ENCODE peak calls at places on chromosomes 2 and 18, in four cellular contexts. L is choroid plexus epithelial cell, B is SK-N-SH, K is endodermal cell. J is an unnamed sample.
A peak's percentile ranks its signal among the peaks of the same experiment; 100 is the strongest.

GRCh38 chr2:190506666-190507065 is 27.9 kb downstream of the NEMP2 start:
- DNase-seq in B (no peak), L (no peak), K (no peak), J (no peak)

GRCh38 chr2:227655454-227655853 is 11.2 kb upstream of the SCYGR5 start:
- DNase-seq in L (peak; percentile 88), K (no peak), B (no peak), J (no peak)

GRCh38 chr2:112614201-112614840 is 29.9 kb downstream of the CHCHD5 start:
- DNase-seq in L (peak; percentile 46), K (peak; percentile 86), B (no peak), J (no peak)

GRCh38 chr2:237820421-237820820 is 21.8 kb downstream of the RBM44 start:
- DNase-seq in L (no peak), K (no peak), B (no peak), J (no peak)

GRCh38 chr2:176395273-176395854 is 126.1 kb downstream of the MTX2 start:
- DNase-seq in B (no peak), L (peak; percentile 5), K (no peak), J (no peak)

GRCh38 chr2:240423788-240424191 is 11.7 kb upstream of the GPC1 start:
- DNase-seq in L (no peak), B (no peak), K (peak; percentile 20), J (peak; percentile 78)

GRCh38 chr2:237025090-237025865 is 60.4 kb upstream of the COPS8 start:
- DNase-seq in L (peak; percentile 91), K (no peak), B (no peak), J (no peak)

GRCh38 chr2:21836261-21836660 is 712.5 kb downstream of the TDRD15 start:
- DNase-seq in B (no peak), K (no peak), L (peak; percentile 85), J (no peak)

GRCh38 chr2:152588911-152589310 is 128.3 kb downstream of the PRPF40A start:
- DNase-seq in K (no peak), L (no peak), B (no peak), J (no peak)

GRCh38 chr2:636649-637405 is 40.4 kb downstream of the TMEM18 start:
- DNase-seq in L (peak; percentile 72), B (peak; percentile 89), K (peak; percentile 90), J (no peak)

GRCh38 chr2:199468561-199469513 is 11.1 kb upstream of the SATB2 start:
- DNase-seq in L (no peak), B (peak; percentile 27), K (peak; percentile 85), J (no peak)

GRCh38 chr2:8565399-8566154 is 116.3 kb upstream of the ID2 start:
- DNase-seq in K (peak; percentile 23), L (no peak), B (no peak), J (no peak)

GRCh38 chr2:18522484-18523146 is 37.8 kb downstream of the RDH14 start:
- DNase-seq in K (no peak), B (no peak), L (no peak), J (no peak)

GRCh38 chr2:150485871-150486538 is 1.5 kb downstream of the RND3 start:
- DNase-seq in K (peak; percentile 88), L (peak; percentile 86), B (peak; percentile 71), J (peak; percentile 91)

GRCh38 chr2:140589696-140590095 is 1541.1 kb downstream of the LRP1B start:
- DNase-seq in B (no peak), L (peak; percentile 51), K (no peak), J (no peak)

GRCh38 chr18:10088734-10089133 is 174.9 kb downstream of the VAPA start:
- DNase-seq in L (no peak), B (no peak), K (no peak), J (no peak)

GRCh38 chr2:157858846-157859245 is 17.3 kb downstream of the ACVR1 start:
- DNase-seq in L (no peak), K (no peak), B (no peak), J (no peak)

GRCh38 chr18:21167641-21168372 is 56.2 kb upstream of the ROCK1 start:
- DNase-seq in B (no peak), K (peak; percentile 90), L (peak; percentile 8), J (no peak)

GRCh38 chr2:172445851-172446250 is 18.5 kb downstream of the ITGA6 start:
- DNase-seq in K (no peak), L (no peak), B (no peak), J (no peak)

GRCh38 chr2:171309727-171310265 is 124.0 kb downstream of the METTL8 start:
- DNase-seq in L (no peak), B (no peak), K (no peak), J (no peak)

GRCh38 chr2:10223932-10224720 is 78.6 kb upstream of the HPCAL1 start:
- DNase-seq in L (no peak), B (no peak), K (peak; percentile 29), J (no peak)

GRCh38 chr2:67574230-67574629 is 177.1 kb downstream of the ETAA1 start:
- DNase-seq in B (no peak), K (no peak), L (peak; percentile 45), J (no peak)

GRCh38 chr2:28665041-28665704 is 86.5 kb upstream of the PPP1CB start:
- DNase-seq in K (no peak), B (peak; percentile 80), L (peak; percentile 84), J (peak; percentile 87)

GRCh38 chr18:2497797-2498196 is 73.5 kb downstream of the METTL4 start:
- DNase-seq in B (no peak), K (no peak), L (no peak), J (no peak)

GRCh38 chr18:8706545-8706980 is 1.2 kb downstream of the MTCL1 start:
- DNase-seq in B (no peak), L (no peak), K (no peak), J (peak; percentile 83)

GRCh38 chr2:2222931-2223330 is 108.1 kb downstream of the MYT1L start:
- DNase-seq in K (no peak), L (peak; percentile 25), B (no peak), J (no peak)

GRCh38 chr2:212995920-212996319 is 155.5 kb downstream of the IKZF2 start:
- DNase-seq in B (no peak), K (no peak), L (peak; percentile 50), J (no peak)

GRCh38 chr2:88055436-88056128 is at the start of gene KRCC1:
- DNase-seq in B (peak; percentile 96), K (peak; percentile 97), L (peak; percentile 98), J (peak; percentile 98)
- TF ChIP-seq CTCF in B (no peak), K (no peak), L (no peak), J (no peak)

GRCh38 chr2:206989306-206989705 is 50.0 kb downstream of the CPO start:
- DNase-seq in K (peak; percentile 83), L (peak; percentile 49), B (peak; percentile 37), J (no peak)

GRCh38 chr2:206986943-206987342 is 47.6 kb downstream of the CPO start:
- DNase-seq in K (no peak), B (no peak), L (no peak), J (no peak)

GRCh38 chr2:206990335-206990734 is 51.0 kb downstream of the CPO start:
- DNase-seq in B (no peak), K (no peak), L (peak; percentile 56), J (no peak)

GRCh38 chr2:206988884-206989283 is 49.6 kb downstream of the CPO start:
- DNase-seq in L (no peak), K (no peak), B (no peak), J (no peak)

DNA sequence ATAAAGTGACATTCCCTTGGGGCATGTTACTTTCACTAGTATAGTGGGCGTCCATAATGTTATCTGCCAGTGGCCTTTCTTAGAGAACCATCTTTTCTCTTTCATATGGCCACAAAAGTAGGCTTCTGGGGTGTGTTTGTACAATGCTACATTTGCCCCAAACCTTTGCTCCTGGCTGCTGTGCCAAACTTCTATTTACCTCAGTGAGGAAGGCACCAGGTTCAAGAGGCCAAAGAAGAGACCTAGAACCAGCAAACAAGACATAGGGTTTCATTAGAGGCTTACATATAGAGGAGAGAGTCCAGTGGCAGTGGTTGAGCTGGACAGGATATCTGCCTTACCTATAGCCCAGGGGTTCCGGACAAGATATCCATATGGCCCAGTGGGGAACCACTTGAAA is 48.5 kb downstream of the CPO start:
- DNase-seq in L (no peak), K (peak; percentile 5), B (no peak), J (no peak)
- TF ChIP-seq CTCF in L (no peak), K (no peak), B (no peak), J (no peak)

DNA sequence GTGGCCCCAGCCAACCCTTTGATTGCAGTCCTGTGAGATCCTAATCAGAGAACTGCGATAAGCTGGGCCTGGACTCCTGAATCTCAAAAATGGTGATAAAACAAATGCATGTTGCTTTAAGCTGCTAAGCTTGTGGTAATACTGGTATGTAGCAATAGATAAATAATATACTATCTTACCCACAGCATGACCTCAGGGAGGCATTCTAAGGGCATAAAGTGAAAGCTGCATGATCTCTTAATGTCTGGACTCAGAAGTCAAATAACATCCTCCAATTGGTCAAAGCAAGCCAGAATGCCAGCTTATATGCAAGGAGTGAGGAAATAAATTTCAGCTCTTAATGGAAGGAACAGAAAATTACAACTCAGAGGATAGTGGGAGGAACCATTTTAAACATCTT is 246.1 kb downstream of the FSIP2 start:
- DNase-seq in K (no peak), L (peak; percentile 23), B (no peak), J (no peak)
- TF ChIP-seq CTCF in K (no peak), L (no peak), B (no peak), J (no peak)

GRCh38 chr2:58046335-58046584 is 346 bp upstream of the VRK2 start:
- DNase-seq in K (no peak), L (no peak), B (no peak), J (no peak)
- TF ChIP-seq CTCF in K (no peak), L (no peak), B (no peak), J (no peak)

GRCh38 chr2:201781583-201782051 is 884 bp upstream of the ALS2 start:
- DNase-seq in K (no peak), B (peak; percentile 33), L (peak; percentile 16), J (no peak)
- TF ChIP-seq CTCF in K (no peak), B (no peak), L (no peak), J (no peak)